ENCODE peak calls at places on chromosomes 3 and 15, in nine cellular contexts. N is lower leg skin, G is HFF-Myc, X is GM20000, D is neural crest cell, R is mesothelial cell of epicardium, T is RWPE1, J is GM06990, W is GM10248. Z is an unnamed sample.

GRCh38 chr3:197547206-197547605 is 8.6 kb downstream of the BDH1 start:
- DNase-seq in N (no peak), G (no peak), X (no peak), D (no peak), R (no peak), T (no peak), J (no peak), W (no peak), Z (no peak)

GRCh38 chr15:73232771-73233170 is 136.0 kb downstream of the HCN4 start:
- DNase-seq in N (no peak), G (no peak), X (no peak), D (no peak), R (no peak), T (no peak), J (no peak), W (no peak), Z (no peak)

GRCh38 chr3:172057059-172057458 is 17.7 kb downstream of the FNDC3B start:
- DNase-seq in N (no peak), G (no peak), X (no peak), D (no peak), R (no peak), T (no peak), J (no peak), W (no peak), Z (no peak)

GRCh38 chr3:24963762-24964625 is 464.1 kb upstream of the RARB start:
- DNase-seq in N (no peak), G (no peak), X (no peak), D (no peak), R (no peak), T (no peak), J (no peak), W (no peak), Z (no peak)

GRCh38 chr3:103127737-103128136 is 692.9 kb downstream of the ZPLD1 start:
- DNase-seq in N (no peak), G (no peak), X (peak; percentile 11), D (no peak), R (no peak), T (no peak), J (peak; percentile 11), W (peak; percentile 21), Z (no peak)

GRCh38 chr15:95410757-95411156 is 919.7 kb upstream of the NR2F2 start:
- DNase-seq in N (no peak), G (no peak), X (no peak), D (no peak), R (no peak), T (no peak), J (no peak), W (no peak), Z (no peak)

GRCh38 chr3:47567149-47567548 is 11.5 kb downstream of the CSPG5 start:
- DNase-seq in N (no peak), G (no peak), X (no peak), D (no peak), R (no peak), T (no peak), J (no peak), W (no peak), Z (no peak)

GRCh38 chr3:171334465-171334811 is 125.8 kb downstream of the TNIK start:
- DNase-seq in N (no peak), G (no peak), X (no peak), D (no peak), R (no peak), T (no peak), J (no peak), W (no peak), Z (no peak)

GRCh38 chr15:58770519-58770856 is 614 bp upstream of the MINDY2 start:
- DNase-seq in N (no peak), G (no peak), X (peak; percentile 63), D (no peak), R (no peak), T (peak; percentile 41), J (no peak), W (peak; percentile 51), Z (no peak)

GRCh38 chr15:67825880-67826716 is 789 bp downstream of the SKOR1 start:
- DNase-seq in N (no peak), G (no peak), X (no peak), D (no peak), R (no peak), T (no peak), J (no peak), W (no peak), Z (no peak)

GRCh38 chr3:177944228-177944661 is 592.0 kb upstream of the KCNMB2 start:
- DNase-seq in N (no peak), G (peak; percentile 35), X (no peak), D (no peak), R (no peak), T (no peak), J (no peak), W (no peak), Z (no peak)

GRCh38 chr3:167406876-167407492 is 26.9 kb upstream of the ZBBX start:
- DNase-seq in N (no peak), G (no peak), X (peak; percentile 7), D (peak; percentile 26), R (peak; percentile 19), T (peak; percentile 53), J (no peak), W (peak; percentile 3), Z (no peak)

GRCh38 chr3:127970966-127971592 is 56.0 kb downstream of the KBTBD12 start:
- DNase-seq in N (no peak), G (peak; percentile 26), X (peak; percentile 59), D (no peak), R (no peak), T (peak; percentile 55), J (no peak), W (peak; percentile 56), Z (no peak)

GRCh38 chr3:172152869-172153268 is 113.5 kb downstream of the FNDC3B start:
- DNase-seq in N (no peak), G (no peak), X (no peak), D (no peak), R (no peak), T (no peak), J (no peak), W (no peak), Z (no peak)

GRCh38 chr3:31534036-31534435 is 1.3 kb downstream of the STT3B start:
- DNase-seq in N (no peak), G (no peak), X (no peak), D (no peak), R (no peak), T (no peak), J (no peak), W (peak; percentile 18), Z (no peak)

GRCh38 chr15:64423970-64424369 is 36.3 kb downstream of the TRIP4 start:
- DNase-seq in N (no peak), G (no peak), X (peak; percentile 47), D (no peak), R (no peak), T (no peak), J (no peak), W (peak; percentile 63), Z (no peak)

DNA sequence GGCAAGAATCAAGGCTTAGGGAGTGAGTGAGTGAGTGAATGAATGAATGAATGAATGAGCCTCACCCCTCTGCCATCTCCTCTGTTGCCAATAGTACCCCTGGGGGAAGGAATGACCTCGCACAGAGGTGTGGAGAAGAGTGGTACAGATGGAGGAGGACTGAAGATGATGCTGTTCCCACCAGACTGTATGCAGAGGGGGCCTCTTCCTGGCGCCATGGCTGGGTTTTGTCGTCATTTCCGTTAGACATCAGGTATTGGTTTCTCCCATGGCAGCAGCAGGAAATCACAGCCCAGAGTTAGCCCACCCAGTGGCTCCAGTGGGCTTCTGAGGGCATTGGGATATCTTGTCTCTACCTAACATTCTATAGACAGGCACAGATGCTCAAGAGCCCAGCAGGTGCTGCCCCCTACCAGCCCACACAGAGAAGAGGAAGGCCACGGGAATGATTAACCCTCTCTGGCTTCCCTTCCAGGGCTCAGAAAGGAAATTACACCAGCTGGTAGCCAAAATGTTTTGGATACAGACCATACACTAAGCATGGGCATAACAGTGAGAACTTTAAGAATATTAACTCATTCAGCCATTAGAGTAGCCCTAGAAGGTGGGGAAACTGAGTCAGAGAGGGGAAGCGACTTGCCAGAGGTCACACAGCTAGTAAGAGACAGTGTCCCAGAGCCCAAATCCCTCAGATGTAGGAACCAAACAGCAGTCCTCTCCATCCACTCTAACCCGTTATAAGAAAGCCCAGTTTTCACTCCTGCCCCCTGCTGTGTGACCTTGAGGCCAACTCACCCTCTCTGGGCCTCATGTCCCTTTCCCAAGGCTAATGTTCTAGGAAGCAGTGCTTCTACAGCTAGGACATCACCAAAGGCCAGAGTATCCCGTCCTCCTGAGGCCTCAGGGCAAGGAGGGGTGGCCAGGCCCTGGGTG is 109.6 kb upstream of the SLC6A11 start:
- DNase-seq in N (no peak), G (no peak), X (peak; percentile 25), D (no peak), R (no peak), T (no peak), J (no peak), W (no peak), Z (no peak)
- TF ChIP-seq CTCF in N (no peak), G (no peak), X (no peak), D (no peak), R (no peak), T (no peak), J (no peak), W (no peak), Z (no peak)

GRCh38 chr3:62229908-62230307 is 143.4 kb downstream of the FEZF2 start:
- DNase-seq in N (no peak), G (peak; percentile 4), X (no peak), D (no peak), R (no peak), T (peak; percentile 9), J (no peak), W (no peak), Z (no peak)
- TF ChIP-seq CTCF in N (no peak), G (peak; percentile 17), X (no peak), D (peak; percentile 51), R (no peak), T (no peak), J (peak; percentile 36), W (no peak), Z (no peak)

GRCh38 chr15:60442031-60442665 is 36.8 kb downstream of the ICE2 start:
- DNase-seq in N (no peak), G (no peak), X (no peak), D (no peak), R (no peak), T (no peak), J (no peak), W (no peak), Z (no peak)

GRCh38 chr15:60442763-60443162 is 36.2 kb downstream of the ICE2 start:
- DNase-seq in N (no peak), G (no peak), X (no peak), D (no peak), R (no peak), T (no peak), J (no peak), W (no peak), Z (no peak)

GRCh38 chr15:60441323-60441722 is 37.6 kb downstream of the ICE2 start:
- DNase-seq in N (no peak), G (no peak), X (no peak), D (no peak), R (no peak), T (no peak), J (no peak), W (no peak), Z (no peak)

GRCh38 chr15:60448668-60449360 is 30.1 kb downstream of the ICE2 start:
- DNase-seq in N (no peak), G (no peak), X (no peak), D (no peak), R (no peak), T (no peak), J (no peak), W (no peak), Z (no peak)

GRCh38 chr15:60444289-60444912 is 34.5 kb downstream of the ICE2 start:
- DNase-seq in N (no peak), G (no peak), X (no peak), D (no peak), R (no peak), T (peak; percentile 53), J (no peak), W (no peak), Z (no peak)
- TF ChIP-seq CTCF in N (no peak), G (peak; percentile 34), X (peak; percentile 18), D (peak; percentile 71), R (peak; percentile 41), T (peak; percentile 83), J (peak; percentile 18), W (no peak), Z (no peak)

GRCh38 chr3:5095879-5096278 is 26.2 kb upstream of the ARL8B start:
- DNase-seq in N (peak; percentile 82), G (no peak), X (no peak), D (peak; percentile 55), R (peak; percentile 47), T (no peak), J (no peak), W (no peak), Z (no peak)
- TF ChIP-seq CTCF in N (no peak), G (no peak), X (no peak), D (no peak), R (peak; percentile 36), T (no peak), J (no peak), W (no peak), Z (no peak)

Z was measured in activated B cell treated with CpG ODN at 0.5 μM for 24 hours.